ENCODE peak calls at places on chromosomes 11 and 22, in five cellular contexts. E, Y, Z, C and I are unnamed samples.

GRCh38 chr22:35330258-35330861 is 30.7 kb downstream of the TOM1 start:
- DNase-seq in Y (no peak), C (no peak), E (peak; percentile 86), Z (no peak), I (no peak)

GRCh38 chr22:20062766-20063083 is 17.3 kb upstream of the DGCR8 start:
- DNase-seq in Y (no peak), Z (no peak), E (peak; percentile 55), C (no peak), I (no peak)

GRCh38 chr11:106880121-106880520 is 138.2 kb downstream of the GUCY1A2 start:
- DNase-seq in Z (no peak), Y (no peak), C (no peak), E (no peak), I (no peak)

GRCh38 chr11:101435406-101435805 is 148.4 kb downstream of the TRPC6 start:
- DNase-seq in Y (no peak), E (no peak), Z (no peak), C (no peak), I (no peak)

GRCh38 chr11:102577182-102577581 is 46.6 kb upstream of the MMP7 start:
- DNase-seq in Z (no peak), Y (no peak), E (peak; percentile 46), C (no peak), I (no peak)

GRCh38 chr11:7367803-7368202 is 116.1 kb downstream of the SYT9 start:
- DNase-seq in E (no peak), Y (no peak), C (no peak), Z (no peak), I (no peak)

GRCh38 chr11:86722041-86722440 is 49.6 kb upstream of the ME3 start:
- DNase-seq in Z (no peak), Y (no peak), C (no peak), E (peak; percentile 62), I (no peak)

GRCh38 chr11:68610452-68611116 is 73.8 kb upstream of the GAL start:
- DNase-seq in Z (no peak), Y (no peak), E (peak; percentile 5), C (no peak), I (peak; percentile 67)

GRCh38 chr11:120539681-120540369 is 28.3 kb downstream of the GRIK4 start:
- DNase-seq in C (no peak), Z (no peak), Y (no peak), E (peak; percentile 67), I (peak; percentile 72)

GRCh38 chr11:726278-726915 is 20.4 kb downstream of the EPS8L2 start:
- DNase-seq in Z (no peak), E (peak; percentile 26), C (peak; percentile 95), Y (peak; percentile 74), I (peak; percentile 71)
- H3K9ac ChIP-seq in Z (no peak overlapping the region), E (no peak overlapping the region), C (peak overlapping the region; percentile 45), Y (no peak overlapping the region), I (no peak overlapping the region)

DNA sequence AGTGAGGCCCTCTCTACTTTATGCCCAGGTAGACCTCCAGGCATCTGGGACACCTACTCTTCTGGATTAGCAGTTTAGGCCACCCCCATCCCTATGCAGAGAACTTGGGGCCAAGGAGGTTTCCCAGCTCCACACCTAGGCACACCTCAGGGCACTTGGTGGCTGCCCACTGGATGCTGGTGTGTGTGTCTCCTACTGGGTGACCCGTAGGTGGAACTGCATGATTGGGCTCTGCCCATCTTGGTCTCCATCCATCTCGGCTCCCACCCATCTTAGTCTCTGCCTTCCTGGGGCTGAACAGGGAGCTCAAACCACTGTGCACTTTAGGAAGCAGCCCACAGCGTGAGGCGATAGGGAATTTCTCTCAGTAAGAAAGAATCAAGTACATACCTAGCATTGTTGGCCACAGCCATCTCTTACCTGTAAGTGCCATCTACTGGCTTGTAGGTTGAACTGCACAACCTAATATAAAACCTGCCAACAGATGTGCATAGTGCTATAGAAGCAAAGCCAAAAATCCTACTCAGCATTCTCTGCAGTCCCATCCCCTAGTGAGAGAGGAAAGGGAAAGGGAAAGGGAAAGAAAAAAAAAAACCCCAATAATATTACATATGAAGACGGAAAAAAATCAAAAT is 61.6 kb upstream of the PTPN5 start:
- DNase-seq in E (peak; percentile 19), Y (peak; percentile 56), Z (peak; percentile 36), C (no peak), I (peak; percentile 21)
- TF ChIP-seq USF2 in E (no peak), Y (no peak), Z (no peak), C (no peak), I (no peak)

DNA sequence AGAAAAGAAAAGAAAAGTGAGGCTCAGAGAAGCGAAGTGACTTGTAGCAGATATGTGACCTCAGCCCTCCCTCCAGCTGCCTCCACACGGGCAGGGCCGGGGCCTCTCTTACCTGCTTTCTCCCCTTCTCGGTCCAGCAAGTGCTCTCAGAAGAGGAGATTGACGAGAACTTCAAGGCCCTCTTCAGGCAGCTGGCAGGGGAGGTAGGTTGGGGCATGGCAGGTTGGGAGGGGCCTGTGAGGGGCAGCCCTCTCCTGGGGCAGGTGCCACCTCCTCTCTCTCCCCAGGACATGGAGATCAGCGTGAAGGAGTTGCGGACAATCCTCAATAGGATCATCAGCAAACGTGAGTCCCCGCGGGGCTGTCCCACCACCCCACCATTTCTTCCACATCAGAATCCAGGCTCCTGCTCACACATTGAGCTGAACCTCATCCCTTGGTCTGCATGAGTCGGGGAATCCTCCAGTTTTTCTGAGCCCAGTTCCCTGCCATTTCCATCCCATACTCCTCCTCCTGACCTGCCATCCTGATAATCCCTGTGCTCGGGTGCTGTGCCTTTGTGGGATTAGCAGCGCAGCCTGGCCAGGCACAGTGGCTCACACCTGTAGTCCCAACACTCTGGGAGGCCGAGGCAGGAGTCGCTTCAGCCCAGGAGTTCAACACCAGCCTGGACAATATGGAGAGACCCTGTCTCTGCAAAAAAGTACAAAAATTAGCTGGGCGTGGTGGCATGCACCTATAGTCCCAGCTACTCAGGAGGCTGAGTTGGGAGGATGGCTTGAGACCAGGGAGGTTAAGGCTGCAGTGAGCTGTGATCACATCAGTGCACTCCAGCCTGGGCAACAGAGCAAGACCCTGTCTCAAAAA is 26.4 kb downstream of the CAPN1 start:
- DNase-seq in C (no peak), E (no peak), Z (no peak), Y (no peak), I (no peak)
- H3K9ac ChIP-seq in C (no peak overlapping the region), E (no peak overlapping the region), Z (no peak overlapping the region), Y (no peak overlapping the region), I (no peak overlapping the region)

GRCh38 chr11:130389315-130389935 is 39.0 kb downstream of the ADAMTS8 start:
- DNase-seq in Z (no peak), Y (no peak), E (no peak), C (no peak), I (no peak)

GRCh38 chr11:130383363-130384168 is 44.8 kb downstream of the ADAMTS8 start:
- DNase-seq in C (no peak), E (peak; percentile 100), Y (peak; percentile 66), Z (peak; percentile 44), I (no peak)

GRCh38 chr11:130391692-130392091 is 36.7 kb downstream of the ADAMTS8 start:
- DNase-seq in Y (no peak), C (no peak), E (no peak), Z (no peak), I (no peak)

GRCh38 chr11:130390071-130390758 is 38.2 kb downstream of the ADAMTS8 start:
- DNase-seq in Z (peak; percentile 66), Y (no peak), E (peak; percentile 99), C (no peak), I (no peak)

GRCh38 chr11:130388607-130389205 is 39.7 kb downstream of the ADAMTS8 start:
- DNase-seq in E (peak; percentile 27), C (no peak), Y (no peak), Z (no peak), I (no peak)
- TF ChIP-seq USF2 in E (no peak), C (no peak), Y (no peak), Z (no peak), I (no peak)

DNA sequence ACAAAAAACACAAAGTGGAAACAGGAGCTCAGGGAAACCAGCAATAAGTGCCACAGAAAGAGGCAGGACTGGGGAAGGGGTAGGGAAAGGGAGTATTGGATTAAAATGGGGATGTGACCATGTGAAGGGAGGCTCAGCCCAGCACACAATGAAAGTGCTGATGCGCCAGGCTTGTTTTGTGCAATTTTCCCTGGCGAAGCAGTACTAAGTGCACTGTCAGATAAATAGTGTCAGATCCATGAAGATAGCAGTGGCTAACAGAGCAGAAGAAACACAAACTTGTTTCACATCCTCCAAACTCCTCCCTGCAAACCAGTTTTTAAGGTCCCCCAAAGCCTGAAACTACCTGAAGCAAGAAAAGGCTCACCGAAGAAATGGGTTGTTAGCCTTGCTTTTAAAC is 50.7 kb upstream of the RAPSN start:
- DNase-seq in Y (no peak), E (no peak), C (no peak), Z (no peak), I (no peak)
- H3K9ac ChIP-seq in Y (no peak overlapping the region), E (no peak overlapping the region), C (no peak overlapping the region), Z (no peak overlapping the region), I (no peak overlapping the region)